ENCODE peak calls at places on chromosomes 12 and 14, in seven cellular contexts. K is hepatocyte, Q is body of pancreas, H is lower lobe of right lung, P is left ventricle myocardium inferior, M is H9, I is cardiac muscle cell. X is an unnamed sample.

GRCh38 chr12:87302126-87302732 is 727.0 kb downstream of the C12orf50 start:
- DNase-seq in P (no peak), I (no peak), M (no peak), K (no peak), H (no peak), Q (no peak), X (no peak)

GRCh38 chr12:7113389-7113871 is 4.4 kb upstream of the C1RL start:
- DNase-seq in M (no peak), H (no peak), P (no peak), I (peak), Q (peak), K (peak), X (no peak)

GRCh38 chr12:127260531-127260930 is 1006.4 kb upstream of the TMEM132C start:
- DNase-seq in I (no peak), H (no peak), P (no peak), Q (no peak), M (no peak), K (no peak), X (no peak)

GRCh38 chr14:38135096-38135495 is 72.6 kb upstream of the SSTR1 start:
- DNase-seq in M (no peak), K (no peak), H (no peak), Q (no peak), P (no peak), I (no peak), X (no peak)

GRCh38 chr14:95361373-95362179 is 41.9 kb upstream of the CLMN start:
- DNase-seq in K (peak), I (no peak), H (peak), Q (peak), M (peak), P (no peak), X (no peak)

GRCh38 chr14:35399083-35399807 is 5.3 kb downstream of the NFKBIA start:
- DNase-seq in M (no peak), P (no peak), I (no peak), H (no peak), Q (no peak), K (peak), X (no peak)

GRCh38 chr14:73761621-73762355 is 47.6 kb upstream of the PNMA1 start:
- DNase-seq in Q (no peak), I (no peak), P (no peak), M (no peak), H (no peak), K (no peak), X (no peak)

GRCh38 chr12:121955258-121956040 is 37.1 kb downstream of the CFAP251 start:
- DNase-seq in P (no peak), Q (no peak), H (no peak), K (no peak), M (no peak), I (peak), X (no peak)

GRCh38 chr14:55604900-55605418 is 25.0 kb downstream of the KTN1 start:
- DNase-seq in K (no peak), P (no peak), M (no peak), Q (no peak), H (no peak), I (no peak), X (no peak)

GRCh38 chr12:66399626-66399931 is 97.3 kb downstream of the HELB start:
- DNase-seq in K (no peak), Q (no peak), P (no peak), M (no peak), H (no peak), I (no peak), X (no peak)

GRCh38 chr14:76926521-76927251 is 100.5 kb downstream of the LRRC74A start:
- DNase-seq in M (no peak), P (peak), I (no peak), Q (peak), K (peak), H (no peak), X (no peak)

GRCh38 chr12:96912261-96912660 is 5.2 kb downstream of the NEDD1 start:
- DNase-seq in H (no peak), M (no peak), P (no peak), K (no peak), Q (no peak), I (peak), X (no peak)

GRCh38 chr12:113070117-113070906 is 13.8 kb downstream of the DTX1 start:
- DNase-seq in H (peak), Q (peak), M (no peak), P (peak), K (no peak), I (no peak), X (no peak)

GRCh38 chr12:75954076-75954475 is 77.5 kb downstream of the PHLDA1 start:
- DNase-seq in I (no peak), Q (no peak), K (peak), H (no peak), P (no peak), M (no peak), X (no peak)

GRCh38 chr14:31926123-31926522 is 151.0 kb upstream of the ARHGAP5 start:
- DNase-seq in P (no peak), H (no peak), Q (no peak), M (no peak), I (peak), K (peak), X (no peak)

GRCh38 chr12:106195638-106196037 is 52.2 kb downstream of the CKAP4 start:
- DNase-seq in P (peak), I (peak), K (peak), H (no peak), Q (peak), M (no peak), X (peak)

GRCh38 chr12:47768323-47768811 is 4.7 kb upstream of the SLC48A1 start:
- DNase-seq in P (no peak), H (no peak), K (no peak), I (no peak), Q (no peak), M (no peak), X (no peak)

GRCh38 chr14:51846631-51847488 is 13.6 kb upstream of the GNG2 start:
- DNase-seq in P (peak), M (peak), H (peak), Q (peak), I (no peak), K (peak), X (no peak)

GRCh38 chr12:104215638-104216297 is at the start of gene TXNRD1:
- DNase-seq in M (peak), Q (peak), P (peak), H (peak), K (peak), I (peak), X (peak)

GRCh38 chr14:69133206-69134125 is 19.5 kb downstream of the DCAF5 start:
- DNase-seq in Q (peak), I (no peak), H (no peak), K (peak), M (no peak), P (no peak), X (no peak)

GRCh38 chr12:53495903-53496751 is 3.1 kb downstream of the MAP3K12 start:
- DNase-seq in P (no peak), M (peak), K (peak), Q (peak), H (no peak), I (peak), X (no peak)

GRCh38 chr14:86999076-86999475 is 993.9 kb downstream of the GALC start:
- DNase-seq in K (no peak), P (no peak), H (no peak), M (no peak), Q (no peak), I (no peak), X (no peak)

GRCh38 chr14:32020882-32021281 is 56.2 kb upstream of the ARHGAP5 start:
- DNase-seq in I (no peak), H (no peak), K (no peak), M (no peak), Q (no peak), P (no peak), X (no peak)

GRCh38 chr12:124856132-124856841 is 7.4 kb downstream of the SCARB1 start:
- DNase-seq in K (no peak), Q (no peak), M (no peak), P (no peak), H (no peak), I (peak), X (no peak)

GRCh38 chr14:89304972-89305703 is 111.9 kb downstream of the FOXN3 start:
- DNase-seq in Q (peak), H (no peak), I (no peak), K (peak), M (no peak), P (no peak), X (no peak)

GRCh38 chr14:104267895-104268294 is 129.5 kb downstream of the KIF26A start:
- DNase-seq in M (peak), I (no peak), H (peak), Q (no peak), P (no peak), K (no peak), X (no peak)

GRCh38 chr14:70882771-70883492 is 24.3 kb upstream of the PCNX1 start:
- DNase-seq in Q (peak), M (no peak), P (no peak), H (no peak), I (no peak), K (no peak), X (no peak)

GRCh38 chr12:107399061-107399460 is 286.5 kb upstream of the PWP1 start:
- DNase-seq in M (no peak), K (no peak), I (no peak), Q (no peak), H (no peak), P (no peak), X (no peak)

GRCh38 chr14:79584679-79585078 is 626.6 kb downstream of the DIO2 start:
- DNase-seq in H (no peak), Q (peak), P (no peak), I (peak), K (peak), M (no peak), X (no peak)

GRCh38 chr14:55928316-55928715 is 189.9 kb upstream of the PELI2 start:
- DNase-seq in M (no peak), Q (no peak), K (no peak), I (no peak), P (no peak), H (no peak), X (no peak)

GRCh38 chr12:113149361-113150150 is at the start of gene CFAP73:
- DNase-seq in P (peak), I (peak), M (peak), H (peak), Q (peak), K (peak), X (no peak)

GRCh38 chr12:51622564-51622963 is 31.5 kb downstream of the SCN8A start:
- DNase-seq in P (no peak), H (no peak), Q (no peak), I (no peak), M (no peak), K (no peak), X (no peak)

GRCh38 chr14:22338381-22338780 is 250.6 kb downstream of the DAD1 start:
- DNase-seq in K (no peak), P (no peak), M (no peak), H (no peak), Q (no peak), I (no peak), X (no peak)

GRCh38 chr14:103726474-103726873 is 10.9 kb downstream of the ZFYVE21 start:
- DNase-seq in P (no peak), I (no peak), H (no peak), K (no peak), M (no peak), Q (no peak), X (no peak)

GRCh38 chr14:104715416-104715815 is 8.6 kb upstream of the ADSS1 start:
- DNase-seq in H (no peak), P (no peak), M (no peak), Q (no peak), I (no peak), K (no peak), X (no peak)

GRCh38 chr14:23566782-23567185 is 807 bp downstream of the AP1G2 start:
- DNase-seq in K (no peak), H (no peak), Q (peak), M (no peak), P (no peak), I (no peak), X (no peak)
- TF ChIP-seq CTCF in K (peak), H (no peak), Q (no peak), M (peak), P (peak), I (peak), X (no peak)

GRCh38 chr12:55974308-55974724 is 438 bp downstream of the RAB5B start:
- DNase-seq in K (peak), M (no peak), I (peak), P (no peak), H (peak), Q (peak), X (no peak)

GRCh38 chr12:55972906-55973597 is 826 bp upstream of the RAB5B start:
- DNase-seq in M (no peak), H (no peak), K (no peak), I (no peak), Q (no peak), P (no peak), X (no peak)

GRCh38 chr12:55972045-55972843 is 1.6 kb upstream of the RAB5B start:
- DNase-seq in I (no peak), M (no peak), K (peak), Q (peak), H (no peak), P (no peak), X (no peak)

GRCh38 chr12:55970775-55971174 is 3.1 kb upstream of the RAB5B start:
- DNase-seq in P (no peak), H (no peak), I (no peak), Q (no peak), K (no peak), M (no peak), X (no peak)

GRCh38 chr12:55973598-55974307 is at the start of gene RAB5B:
- DNase-seq in I (peak), Q (peak), P (peak), H (peak), K (peak), M (peak), X (peak)
- TF ChIP-seq CTCF in I (no peak), Q (peak), P (peak), H (no peak), K (no peak), M (no peak), X (no peak)

GRCh38 chr12:50132505-50133135 is 20.6 kb downstream of the COX14 start:
- DNase-seq in Q (no peak), H (no peak), P (no peak), K (peak), M (no peak), I (peak), X (no peak)
- TF ChIP-seq CTCF in Q (no peak), H (peak), P (peak), K (peak), M (peak), I (peak), X (peak)

GRCh38 chr12:109252799-109253198 is 56.3 kb downstream of the FOXN4 start:
- DNase-seq in H (no peak), P (no peak), Q (no peak), K (no peak), M (no peak), I (no peak), X (no peak)

GRCh38 chr12:109253913-109254544 is 55.1 kb downstream of the FOXN4 start:
- DNase-seq in I (no peak), Q (no peak), K (no peak), P (no peak), H (no peak), M (no peak), X (no peak)

GRCh38 chr12:109258201-109258600 is 50.9 kb downstream of the FOXN4 start:
- DNase-seq in P (no peak), H (no peak), K (no peak), I (no peak), M (no peak), Q (no peak), X (no peak)

GRCh38 chr12:109256011-109256410 is 53.1 kb downstream of the FOXN4 start:
- DNase-seq in Q (no peak), K (no peak), P (no peak), H (no peak), I (no peak), M (no peak), X (no peak)

DNA sequence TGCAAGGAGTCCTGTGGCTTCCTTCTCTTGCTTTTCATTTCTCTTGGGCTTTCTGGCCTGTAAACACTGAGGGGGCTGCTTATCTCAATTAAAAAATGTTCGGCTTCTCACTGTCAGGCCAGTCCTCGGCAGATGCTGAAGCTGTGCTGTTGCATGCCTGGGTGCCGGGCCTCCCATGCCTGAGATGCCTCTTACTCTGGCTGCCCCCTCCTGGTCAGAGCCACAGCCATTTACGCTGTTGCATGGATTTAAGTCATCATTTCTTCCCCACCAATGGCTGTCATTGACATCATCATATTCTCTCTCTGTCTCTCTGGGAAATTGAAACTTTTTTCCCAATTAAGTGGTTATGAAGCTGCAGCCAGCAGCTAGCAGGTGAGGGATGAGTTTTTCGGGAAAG is 53.7 kb downstream of the FOXN4 start:
- DNase-seq in Q (no peak), M (no peak), K (no peak), P (no peak), H (no peak), I (no peak), X (no peak)
- TF ChIP-seq CTCF in Q (no peak), M (peak), K (no peak), P (no peak), H (no peak), I (peak), X (no peak)

X was measured in thoracic aorta.